ENCODE peak calls at places on chromosomes 7 and 10, in nine cellular contexts. One of them, this sample, is unnamed.

GRCh38 chr10:102114861-102115618 is 5.1 kb downstream of the LDB1 start:
- DNase-seq in AG04450: no peak
- DNase-seq in Jurkat, Clone E6-1: peak; percentile 67
- DNase-seq in NCI-H774: peak; percentile 38
- DNase-seq in GM04504: peak; percentile 52
- DNase-seq in AG09319: no peak
- DNase-seq in IMR-90: peak; percentile 65
- DNase-seq in cerebellar cortex: peak; percentile 94
- DNase-seq in AG08396: peak; percentile 85
- DNase-seq in this sample: peak; percentile 89

GRCh38 chr10:11528286-11528685 is 83.2 kb downstream of the USP6NL start:
- DNase-seq in GM04504: no peak
- DNase-seq in AG09319: no peak
- DNase-seq in NCI-H774: no peak
- DNase-seq in AG04450: no peak
- DNase-seq in AG08396: no peak
- DNase-seq in cerebellar cortex: no peak
- DNase-seq in Jurkat, Clone E6-1: no peak
- DNase-seq in IMR-90: no peak
- DNase-seq in this sample: no peak

GRCh38 chr7:132498319-132498718 is 78.0 kb downstream of the PLXNA4 start:
- DNase-seq in GM04504: no peak
- DNase-seq in AG08396: no peak
- DNase-seq in AG04450: no peak
- DNase-seq in AG09319: no peak
- DNase-seq in Jurkat, Clone E6-1: no peak
- DNase-seq in IMR-90: no peak
- DNase-seq in NCI-H774: no peak
- DNase-seq in cerebellar cortex: no peak
- DNase-seq in this sample: no peak

GRCh38 chr10:80454526-80455460 is 683 bp downstream of the TSPAN14 start:
- DNase-seq in AG09319: no peak
- DNase-seq in AG04450: no peak
- DNase-seq in Jurkat, Clone E6-1: no peak
- DNase-seq in GM04504: no peak
- DNase-seq in IMR-90: no peak
- DNase-seq in cerebellar cortex: no peak
- DNase-seq in NCI-H774: no peak
- DNase-seq in AG08396: peak; percentile 63
- DNase-seq in this sample: no peak

GRCh38 chr10:102413053-102413705 is 5.4 kb downstream of the PSD start:
- DNase-seq in AG04450: no peak
- DNase-seq in IMR-90: no peak
- DNase-seq in GM04504: no peak
- DNase-seq in NCI-H774: peak; percentile 54
- DNase-seq in AG09319: no peak
- DNase-seq in Jurkat, Clone E6-1: peak; percentile 75
- DNase-seq in AG08396: no peak
- DNase-seq in cerebellar cortex: peak; percentile 58
- DNase-seq in this sample: no peak

GRCh38 chr10:5479481-5480161 is 19.7 kb downstream of the CALML5 start:
- DNase-seq in AG04450: no peak
- DNase-seq in AG09319: no peak
- DNase-seq in GM04504: no peak
- DNase-seq in IMR-90: no peak
- DNase-seq in NCI-H774: no peak
- DNase-seq in AG08396: no peak
- DNase-seq in cerebellar cortex: no peak
- DNase-seq in Jurkat, Clone E6-1: no peak
- DNase-seq in this sample: no peak

GRCh38 chr7:155879592-155879991 is 67.3 kb upstream of the SHH start:
- DNase-seq in cerebellar cortex: no peak
- DNase-seq in GM04504: no peak
- DNase-seq in AG09319: no peak
- DNase-seq in Jurkat, Clone E6-1: no peak
- DNase-seq in AG08396: no peak
- DNase-seq in IMR-90: no peak
- DNase-seq in AG04450: no peak
- DNase-seq in NCI-H774: no peak
- DNase-seq in this sample: no peak

GRCh38 chr7:108002726-108003590 is at the start of gene LAMB1:
- DNase-seq in AG08396: peak; percentile 93
- DNase-seq in GM04504: no peak
- DNase-seq in IMR-90: peak; percentile 65
- DNase-seq in AG04450: no peak
- DNase-seq in AG09319: no peak
- DNase-seq in NCI-H774: no peak
- DNase-seq in Jurkat, Clone E6-1: peak; percentile 12
- DNase-seq in cerebellar cortex: peak; percentile 42
- DNase-seq in this sample: peak; percentile 76

GRCh38 chr10:5540886-5541285 is 16.1 kb downstream of the CALML3 start:
- DNase-seq in AG09319: no peak
- DNase-seq in AG04450: no peak
- DNase-seq in cerebellar cortex: no peak
- DNase-seq in IMR-90: no peak
- DNase-seq in NCI-H774: no peak
- DNase-seq in AG08396: no peak
- DNase-seq in GM04504: no peak
- DNase-seq in Jurkat, Clone E6-1: no peak
- DNase-seq in this sample: no peak

GRCh38 chr10:69088471-69088769 is 517 bp downstream of the SRGN start:
- DNase-seq in AG04450: no peak
- DNase-seq in AG09319: no peak
- DNase-seq in cerebellar cortex: no peak
- DNase-seq in IMR-90: no peak
- DNase-seq in NCI-H774: no peak
- DNase-seq in GM04504: no peak
- DNase-seq in Jurkat, Clone E6-1: no peak
- DNase-seq in AG08396: no peak
- DNase-seq in this sample: no peak

GRCh38 chr7:58086871-58087535 is 637.0 kb downstream of the ZNF716 start:
- DNase-seq in AG08396: no peak
- DNase-seq in AG04450: no peak
- DNase-seq in NCI-H774: no peak
- DNase-seq in AG09319: no peak
- DNase-seq in GM04504: no peak
- DNase-seq in IMR-90: no peak
- DNase-seq in Jurkat, Clone E6-1: no peak
- DNase-seq in cerebellar cortex: no peak
- DNase-seq in this sample: no peak

This sample was measured in EL.